ENCODE peak calls at places on chromosomes 1 and 21, in nine cellular contexts. E is GM13977, S is gastrocnemius medialis, M is DND-41, N is epithelial cell of esophagus, W is lower leg skin, D is NB4, Y is A549, X is PC-3. O is an unnamed sample.

GRCh38 chr1:24643362-24644346 is 552 bp downstream of the SRRM1 start:
- DNase-seq in E (no peak), S (no peak), M (peak; percentile 44), N (peak; percentile 56), W (peak; percentile 29), D (peak; percentile 56), Y (peak; percentile 12), X (peak; percentile 5), O (peak; percentile 43)

GRCh38 chr1:246001821-246002220 is 505.3 kb downstream of the SMYD3 start:
- DNase-seq in E (no peak), S (no peak), M (no peak), N (no peak), W (no peak), D (no peak), Y (no peak), X (no peak), O (no peak)

GRCh38 chr1:28601696-28602095 is 9.6 kb downstream of the RAB42 start:
- DNase-seq in E (no peak), S (peak; percentile 26), M (no peak), N (peak; percentile 78), W (no peak), D (no peak), Y (no peak), X (peak; percentile 93), O (peak; percentile 47)

GRCh38 chr1:159924025-159924790 is 1.1 kb downstream of the TAGLN2 start:
- DNase-seq in E (peak; percentile 87), S (peak; percentile 74), M (peak; percentile 51), N (peak; percentile 91), W (peak; percentile 84), D (peak; percentile 89), Y (peak; percentile 92), X (peak; percentile 93), O (peak; percentile 84)

GRCh38 chr21:36839123-36839522 is 127.3 kb downstream of the HLCS start:
- DNase-seq in E (no peak), S (no peak), M (no peak), N (no peak), W (no peak), D (no peak), Y (no peak), X (no peak), O (no peak)

GRCh38 chr1:226820935-226821718 is 49.3 kb upstream of the PSEN2 start:
- DNase-seq in E (no peak), S (peak; percentile 86), M (no peak), N (peak; percentile 95), W (peak; percentile 88), D (no peak), Y (peak; percentile 65), X (peak; percentile 97), O (no peak)

GRCh38 chr21:32687946-32688345 is 39.9 kb downstream of the SYNJ1 start:
- DNase-seq in E (peak; percentile 14), S (no peak), M (no peak), N (no peak), W (no peak), D (peak; percentile 14), Y (no peak), X (no peak), O (peak; percentile 15)

GRCh38 chr21:35922618-35923017 is 137.7 kb downstream of the SETD4 start:
- DNase-seq in E (no peak), S (no peak), M (no peak), N (peak; percentile 73), W (no peak), D (no peak), Y (no peak), X (peak; percentile 59), O (no peak)

GRCh38 chr1:206469933-206470691 is at the start of gene IKBKE:
- DNase-seq in E (peak; percentile 80), S (peak; percentile 31), M (peak; percentile 77), N (peak; percentile 73), W (peak; percentile 60), D (peak; percentile 95), Y (peak; percentile 67), X (peak; percentile 88), O (peak; percentile 62)

GRCh38 chr1:198015317-198015716 is 98.1 kb downstream of the LHX9 start:
- DNase-seq in E (no peak), S (no peak), M (no peak), N (no peak), W (no peak), D (no peak), Y (no peak), X (no peak), O (no peak)

GRCh38 chr1:237199026-237199425 is 157.0 kb downstream of the RYR2 start:
- DNase-seq in E (no peak), S (no peak), M (no peak), N (no peak), W (no peak), D (no peak), Y (no peak), X (no peak), O (no peak)

GRCh38 chr1:76568839-76569238 is 298.4 kb upstream of the ST6GALNAC5 start:
- DNase-seq in E (no peak), S (no peak), M (no peak), N (no peak), W (no peak), D (no peak), Y (no peak), X (no peak), O (no peak)

GRCh38 chr1:205976708-205977107 is 26.5 kb downstream of the RAB7B start:
- DNase-seq in E (no peak), S (peak; percentile 80), M (no peak), N (peak; percentile 83), W (no peak), D (no peak), Y (peak; percentile 59), X (peak; percentile 23), O (no peak)

GRCh38 chr1:94721240-94721639 is 98.9 kb upstream of the SLC44A3 start:
- DNase-seq in E (peak; percentile 65), S (no peak), M (peak; percentile 48), N (no peak), W (no peak), D (peak; percentile 96), Y (no peak), X (no peak), O (no peak)

GRCh38 chr1:110879758-110880606 is 7.0 kb downstream of the CD53 start:
- DNase-seq in E (peak; percentile 25), S (no peak), M (peak; percentile 52), N (peak; percentile 40), W (no peak), D (peak; percentile 93), Y (no peak), X (peak; percentile 41), O (peak; percentile 86)

GRCh38 chr1:58156801-58157200 is 389.7 kb downstream of the OMA1 start:
- DNase-seq in E (no peak), S (no peak), M (no peak), N (no peak), W (no peak), D (no peak), Y (no peak), X (no peak), O (no peak)

GRCh38 chr1:58157281-58157680 is 389.2 kb downstream of the OMA1 start:
- DNase-seq in E (no peak), S (no peak), M (no peak), N (no peak), W (no peak), D (no peak), Y (no peak), X (no peak), O (no peak)

GRCh38 chr1:58154256-58154655 is 392.3 kb downstream of the OMA1 start:
- DNase-seq in E (no peak), S (no peak), M (no peak), N (no peak), W (no peak), D (no peak), Y (no peak), X (no peak), O (no peak)

GRCh38 chr1:58155418-58156123 is 391.0 kb downstream of the OMA1 start:
- DNase-seq in E (no peak), S (no peak), M (no peak), N (peak; percentile 36), W (no peak), D (peak; percentile 62), Y (peak; percentile 4), X (peak; percentile 16), O (peak; percentile 3)

GRCh38 chr1:58156124-58156468 is 390.4 kb downstream of the OMA1 start:
- DNase-seq in E (no peak), S (no peak), M (no peak), N (no peak), W (no peak), D (no peak), Y (no peak), X (no peak), O (no peak)
- TF ChIP-seq CTCF in E (no peak), S (no peak), M (no peak), N (no peak), W (no peak), D (no peak), Y (no peak), X (no peak), O (no peak)

DNA sequence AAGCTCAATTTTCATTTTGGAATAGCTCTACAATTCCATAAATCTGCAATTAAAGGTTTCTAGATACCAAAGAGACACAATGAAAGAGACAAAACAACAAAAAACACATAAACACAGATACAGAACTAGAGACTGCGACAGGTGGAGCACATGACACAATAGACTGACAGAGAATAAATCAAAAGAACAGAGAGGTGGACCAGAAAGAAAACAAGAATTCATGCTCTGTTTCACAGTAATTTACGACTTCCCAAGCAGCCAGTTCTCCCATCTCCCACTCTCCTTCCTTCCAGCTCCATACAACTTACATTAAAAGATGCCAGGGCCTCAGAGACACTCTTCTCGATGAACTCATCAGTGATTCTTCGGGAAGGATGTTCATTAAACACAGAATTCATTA is 15.1 kb upstream of the RBM8A start:
- DNase-seq in E (no peak), S (no peak), M (no peak), N (no peak), W (no peak), D (no peak), Y (no peak), X (no peak), O (no peak)
- TF ChIP-seq CTCF in E (no peak), S (no peak), M (no peak), N (no peak), W (no peak), D (no peak), Y (no peak), X (no peak), O (no peak)

GRCh38 chr1:189706594-189706993 is 771.1 kb downstream of the BRINP3 start:
- DNase-seq in E (no peak), S (no peak), M (no peak), N (no peak), W (no peak), D (no peak), Y (no peak), X (no peak), O (no peak)

GRCh38 chr1:189708674-189709073 is 769.0 kb downstream of the BRINP3 start:
- DNase-seq in E (no peak), S (no peak), M (no peak), N (peak; percentile 47), W (no peak), D (peak; percentile 7), Y (peak; percentile 45), X (peak; percentile 33), O (no peak)
- TF ChIP-seq CTCF in E (peak; percentile 19), S (no peak), M (no peak), N (peak; percentile 13), W (no peak), D (no peak), Y (peak; percentile 23), X (peak; percentile 45), O (no peak)

DNA sequence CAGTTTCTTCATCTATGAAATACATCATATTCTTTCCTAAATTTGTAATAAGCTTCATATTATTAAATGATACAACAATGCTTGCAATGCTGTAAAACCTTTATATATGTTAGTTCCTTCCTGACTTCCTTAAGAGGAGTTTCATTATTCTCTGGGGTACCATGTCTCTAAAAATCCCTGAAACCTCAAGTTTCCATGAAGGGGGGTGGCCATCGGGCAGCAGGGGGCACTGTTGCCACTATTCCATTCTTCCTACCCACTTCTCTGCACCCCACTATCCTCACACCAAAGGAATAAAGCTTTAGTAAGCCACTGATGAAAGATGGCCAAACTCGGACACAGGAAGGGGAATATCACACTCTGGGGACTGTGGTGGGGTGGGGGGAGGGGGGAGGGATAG is 9.0 kb upstream of the DMRTB1 start:
- DNase-seq in E (no peak), S (no peak), M (no peak), N (no peak), W (no peak), D (peak; percentile 35), Y (no peak), X (no peak), O (peak; percentile 25)
- TF ChIP-seq CTCF in E (peak; percentile 41), S (no peak), M (peak; percentile 58), N (peak; percentile 13), W (no peak), D (peak; percentile 64), Y (peak; percentile 36), X (peak; percentile 55), O (no peak)

O was measured in activated CD8-positive, alpha-beta T cell treated with anti-CD3 and anti-CD28 coated beads for 36 hours.